ENCODE peak calls at places on chromosome 21, in nine cellular contexts. B is lower lobe of right lung; A is NCI-H774; C is hypothalamus; U is memory B cell; Y is colonic mucosa; J is C1 segment of cervical spinal cord; D is CD4-positive, alpha-beta T cell; P is OCI-LY7. L is an unnamed sample.

GRCh38 chr21:42304556-42305454 is 10.4 kb downstream of the TFF3 start:
- DNase-seq in B (no peak), A (no peak), C (no peak), U (no peak), Y (no peak), J (no peak), D (no peak), P (no peak), L (no peak)

GRCh38 chr21:45267390-45267760 is 20.3 kb downstream of the POFUT2 start:
- DNase-seq in B (no peak), A (no peak), C (no peak), U (no peak), Y (no peak), J (no peak), D (no peak), P (no peak), L (no peak)

GRCh38 chr21:45248893-45249381 is 38.8 kb downstream of the POFUT2 start:
- DNase-seq in B (no peak), A (no peak), C (no peak), U (no peak), Y (no peak), J (no peak), D (no peak), P (no peak), L (no peak)

GRCh38 chr21:15058718-15059316 is 6.0 kb downstream of the NRIP1 start:
- DNase-seq in B (no peak), A (no peak), C (no peak), U (no peak), Y (no peak), J (no peak), D (no peak), P (no peak), L (no peak)

GRCh38 chr21:37619464-37619974 is 252.9 kb downstream of the DYRK1A start:
- DNase-seq in B (no peak), A (no peak), C (no peak), U (no peak), Y (no peak), J (no peak), D (no peak), P (no peak), L (no peak)

GRCh38 chr21:33411949-33412430 is 8.8 kb downstream of the IFNGR2 start:
- DNase-seq in B (no peak), A (no peak), C (no peak), U (no peak), Y (peak), J (no peak), D (no peak), P (no peak), L (no peak)

GRCh38 chr21:44428281-44428942 is 26.9 kb upstream of the LRRC3 start:
- DNase-seq in B (peak), A (peak), C (no peak), U (peak), Y (peak), J (no peak), D (peak), P (peak), L (peak)

GRCh38 chr21:44969965-44970755 is 30.3 kb downstream of the SLX9 start:
- DNase-seq in B (no peak), A (no peak), C (no peak), U (no peak), Y (no peak), J (no peak), D (no peak), P (no peak), L (no peak)

GRCh38 chr21:16870116-16870515 is 642.7 kb upstream of the CXADR start:
- DNase-seq in B (no peak), A (no peak), C (no peak), U (no peak), Y (no peak), J (no peak), D (no peak), P (no peak), L (no peak)

GRCh38 chr21:31173881-31174555 is 135.7 kb upstream of the KRTAP19-8 start:
- DNase-seq in B (peak), A (no peak), C (peak), U (no peak), Y (no peak), J (no peak), D (peak), P (no peak), L (no peak)

GRCh38 chr21:35716886-35717285 is 343.4 kb downstream of the SETD4 start:
- DNase-seq in B (no peak), A (no peak), C (no peak), U (no peak), Y (no peak), J (no peak), D (no peak), P (no peak), L (no peak)

GRCh38 chr21:43825936-43826622 is 36.7 kb downstream of the RRP1 start:
- DNase-seq in B (peak), A (no peak), C (no peak), U (no peak), Y (no peak), J (no peak), D (no peak), P (no peak), L (no peak)

GRCh38 chr21:39000496-39000895 is 182.8 kb downstream of the PSMG1 start:
- DNase-seq in B (no peak), A (no peak), C (no peak), U (no peak), Y (no peak), J (no peak), D (no peak), P (no peak), L (no peak)

GRCh38 chr21:16330340-16331319 is 600.8 kb downstream of the USP25 start:
- DNase-seq in B (no peak), A (peak), C (no peak), U (no peak), Y (peak), J (no peak), D (no peak), P (peak), L (no peak)

GRCh38 chr21:44300262-44300959 is 558 bp downstream of the PFKL start:
- DNase-seq in B (peak), A (peak), C (peak), U (peak), Y (peak), J (peak), D (peak), P (peak), L (peak)

GRCh38 chr21:33360281-33360680 is 35.5 kb downstream of the IFNAR1 start:
- DNase-seq in B (no peak), A (no peak), C (no peak), U (no peak), Y (no peak), J (no peak), D (no peak), P (no peak), L (no peak)

GRCh38 chr21:46298083-46298412 is 11.9 kb downstream of the YBEY start:
- DNase-seq in B (peak), A (no peak), C (no peak), U (no peak), Y (no peak), J (no peak), D (no peak), P (no peak), L (no peak)

GRCh38 chr21:36654341-36654740 is 44.6 kb upstream of the SIM2 start:
- DNase-seq in B (no peak), A (no peak), C (peak), U (no peak), Y (no peak), J (peak), D (no peak), P (no peak), L (no peak)

GRCh38 chr21:42040411-42041180 is 30.4 kb upstream of the ZBTB21 start:
- DNase-seq in B (peak), A (no peak), C (no peak), U (no peak), Y (no peak), J (no peak), D (no peak), P (no peak), L (no peak)

GRCh38 chr21:33402011-33402979 is 918 bp upstream of the IFNGR2 start:
- DNase-seq in B (peak), A (no peak), C (peak), U (peak), Y (peak), J (peak), D (peak), P (peak), L (peak)

GRCh38 chr21:28447453-28447852 is 545.2 kb downstream of the LTN1 start:
- DNase-seq in B (no peak), A (no peak), C (no peak), U (no peak), Y (no peak), J (no peak), D (no peak), P (no peak), L (no peak)

GRCh38 chr21:44455524-44456206 is 355 bp downstream of the LRRC3 start:
- DNase-seq in B (peak), A (no peak), C (no peak), U (peak), Y (peak), J (no peak), D (peak), P (no peak), L (peak)

GRCh38 chr21:32572574-32573420 is 12.5 kb downstream of the TCP10L start:
- DNase-seq in B (no peak), A (peak), C (no peak), U (no peak), Y (peak), J (no peak), D (no peak), P (peak), L (no peak)

GRCh38 chr21:41475714-41476405 is 32.1 kb downstream of the TMPRSS2 start:
- DNase-seq in B (no peak), A (no peak), C (no peak), U (no peak), Y (no peak), J (no peak), D (no peak), P (no peak), L (no peak)

GRCh38 chr21:33362044-33362555 is 37.3 kb downstream of the IFNAR1 start:
- DNase-seq in B (no peak), A (peak), C (peak), U (peak), Y (peak), J (no peak), D (peak), P (peak), L (peak)

GRCh38 chr21:16423921-16424320 is 694.1 kb downstream of the USP25 start:
- DNase-seq in B (no peak), A (no peak), C (no peak), U (no peak), Y (no peak), J (no peak), D (no peak), P (no peak), L (no peak)

GRCh38 chr21:44487831-44488230 is 32.5 kb downstream of the LRRC3 start:
- DNase-seq in B (no peak), A (no peak), C (no peak), U (no peak), Y (no peak), J (no peak), D (peak), P (peak), L (no peak)

GRCh38 chr21:33940846-33941245 is 25.2 kb upstream of the ATP5PO start:
- DNase-seq in B (no peak), A (no peak), C (no peak), U (no peak), Y (no peak), J (no peak), D (no peak), P (no peak), L (no peak)

GRCh38 chr21:45073301-45074047 is 906 bp upstream of the ADARB1 start:
- DNase-seq in B (no peak), A (no peak), C (no peak), U (no peak), Y (peak), J (no peak), D (no peak), P (peak), L (no peak)

GRCh38 chr21:15552914-15553491 is 176.8 kb upstream of the USP25 start:
- DNase-seq in B (no peak), A (no peak), C (no peak), U (no peak), Y (no peak), J (no peak), D (no peak), P (peak), L (no peak)

GRCh38 chr21:45756029-45756428 is 112.5 kb downstream of the PCBP3 start:
- DNase-seq in B (no peak), A (no peak), C (no peak), U (no peak), Y (no peak), J (no peak), D (no peak), P (no peak), L (no peak)

GRCh38 chr21:41641821-41642368 is 125.0 kb downstream of the RIPK4 start:
- DNase-seq in B (no peak), A (no peak), C (peak), U (no peak), Y (no peak), J (no peak), D (no peak), P (no peak), L (peak)

GRCh38 chr21:35933466-35933865 is 126.9 kb downstream of the SETD4 start:
- DNase-seq in B (no peak), A (no peak), C (no peak), U (no peak), Y (no peak), J (no peak), D (no peak), P (peak), L (peak)

GRCh38 chr21:28016571-28016970 is 976.1 kb downstream of the LTN1 start:
- DNase-seq in B (no peak), A (no peak), C (no peak), U (no peak), Y (no peak), J (no peak), D (no peak), P (no peak), L (no peak)

GRCh38 chr21:15559612-15560011 is 170.2 kb upstream of the USP25 start:
- DNase-seq in B (no peak), A (no peak), C (no peak), U (no peak), Y (no peak), J (no peak), D (no peak), P (no peak), L (no peak)

GRCh38 chr21:35367558-35367957 is 318.5 kb upstream of the RUNX1 start:
- DNase-seq in B (no peak), A (no peak), C (no peak), U (no peak), Y (peak), J (no peak), D (no peak), P (no peak), L (no peak)

GRCh38 chr21:43733529-43734071 is 14.7 kb downstream of the PDXK start:
- DNase-seq in B (no peak), A (no peak), C (peak), U (no peak), Y (peak), J (no peak), D (peak), P (no peak), L (no peak)

GRCh38 chr21:42221581-42222345 is 2.8 kb downstream of the ABCG1 start:
- DNase-seq in B (no peak), A (no peak), C (peak), U (no peak), Y (no peak), J (no peak), D (no peak), P (no peak), L (no peak)

GRCh38 chr21:34935868-34936267 is 113.2 kb downstream of the RUNX1 start:
- DNase-seq in B (no peak), A (no peak), C (no peak), U (no peak), Y (no peak), J (no peak), D (peak), P (no peak), L (no peak)

GRCh38 chr21:29453511-29453910 is 154.8 kb downstream of the BACH1 start:
- DNase-seq in B (no peak), A (no peak), C (no peak), U (no peak), Y (no peak), J (no peak), D (no peak), P (no peak), L (no peak)